ENCODE peak calls at places on chromosomes 1 and 21, in eight cellular contexts. U, F, B, X, Y, G, Z and O are unnamed samples.

GRCh38 chr1:960371-961131 is at the start of gene KLHL17:
- DNase-seq in U (peak), F (peak), B (peak), X (peak), Y (peak), G (peak), Z (peak), O (peak)

GRCh38 chr1:233354983-233355382 is 27.5 kb downstream of the MAP3K21 start:
- DNase-seq in U (no peak), F (no peak), B (no peak), X (no peak), Y (no peak), G (no peak), Z (no peak), O (no peak)

GRCh38 chr1:1335283-1335682 is 4.2 kb downstream of the TAS1R3 start:
- DNase-seq in U (no peak), F (no peak), B (no peak), X (no peak), Y (no peak), G (no peak), Z (no peak), O (no peak)

GRCh38 chr1:180994262-180994661 is 28.4 kb downstream of the STX6 start:
- DNase-seq in U (no peak), F (no peak), B (no peak), X (no peak), Y (no peak), G (no peak), Z (no peak), O (no peak)

GRCh38 chr21:38832664-38833063 is 26.9 kb downstream of the ETS2 start:
- DNase-seq in U (no peak), F (no peak), B (no peak), X (no peak), Y (no peak), G (no peak), Z (no peak), O (no peak)

GRCh38 chr1:184143449-184143848 is 91.9 kb downstream of the TSEN15 start:
- DNase-seq in U (no peak), F (no peak), B (no peak), X (peak), Y (no peak), G (no peak), Z (no peak), O (no peak)

GRCh38 chr1:200386416-200386815 is 23.4 kb downstream of the ZNF281 start:
- DNase-seq in U (no peak), F (no peak), B (no peak), X (no peak), Y (no peak), G (no peak), Z (no peak), O (no peak)

GRCh38 chr1:216193839-216194443 is 229.3 kb downstream of the USH2A start:
- DNase-seq in U (no peak), F (no peak), B (peak), X (no peak), Y (no peak), G (no peak), Z (no peak), O (no peak)

GRCh38 chr1:9792156-9793042 is 31.4 kb downstream of the CLSTN1 start:
- DNase-seq in U (no peak), F (no peak), B (no peak), X (peak), Y (no peak), G (no peak), Z (no peak), O (no peak)

GRCh38 chr21:17552410-17552809 is 39.6 kb downstream of the CXADR start:
- DNase-seq in U (no peak), F (no peak), B (no peak), X (no peak), Y (no peak), G (no peak), Z (no peak), O (no peak)

GRCh38 chr1:183806086-183806485 is 1.2 kb downstream of the RGL1 start:
- DNase-seq in U (no peak), F (no peak), B (no peak), X (peak), Y (no peak), G (no peak), Z (no peak), O (no peak)

GRCh38 chr1:199463521-199464127 is 563.9 kb upstream of the NR5A2 start:
- DNase-seq in U (no peak), F (no peak), B (peak), X (peak), Y (peak), G (no peak), Z (no peak), O (no peak)

GRCh38 chr1:245434285-245434684 is 279.5 kb downstream of the KIF26B start:
- DNase-seq in U (no peak), F (no peak), B (no peak), X (no peak), Y (no peak), G (no peak), Z (no peak), O (no peak)

GRCh38 chr1:188241629-188242028 is 1412.9 kb downstream of the PLA2G4A start:
- DNase-seq in U (no peak), F (no peak), B (no peak), X (no peak), Y (no peak), G (no peak), Z (no peak), O (no peak)

GRCh38 chr1:196278816-196279215 is 329.4 kb downstream of the KCNT2 start:
- DNase-seq in U (no peak), F (no peak), B (no peak), X (no peak), Y (no peak), G (no peak), Z (no peak), O (no peak)

GRCh38 chr1:2471587-2472001 is 4.5 kb upstream of the PLCH2 start:
- DNase-seq in U (no peak), F (no peak), B (no peak), X (no peak), Y (no peak), G (no peak), Z (no peak), O (no peak)

GRCh38 chr1:232012773-232013386 is 386.3 kb downstream of the DISC1 start:
- DNase-seq in U (no peak), F (no peak), B (peak), X (peak), Y (no peak), G (no peak), Z (no peak), O (no peak)

GRCh38 chr1:97500696-97501297 is 420.0 kb downstream of the DPYD start:
- DNase-seq in U (no peak), F (no peak), B (no peak), X (no peak), Y (no peak), G (no peak), Z (no peak), O (no peak)

GRCh38 chr1:89855413-89856123 is 34.7 kb downstream of the LRRC8D start:
- DNase-seq in U (no peak), F (no peak), B (no peak), X (peak), Y (no peak), G (no peak), Z (no peak), O (no peak)

GRCh38 chr21:28283652-28284490 is 708.8 kb downstream of the LTN1 start:
- DNase-seq in U (no peak), F (no peak), B (no peak), X (peak), Y (no peak), G (no peak), Z (no peak), O (no peak)

GRCh38 chr1:35887508-35887907 is 4.5 kb downstream of the AGO1 start:
- DNase-seq in U (no peak), F (no peak), B (no peak), X (no peak), Y (no peak), G (no peak), Z (no peak), O (no peak)

GRCh38 chr1:230867903-230868735 is at the start of gene C1orf198:
- DNase-seq in U (peak), F (peak), B (peak), X (no peak), Y (peak), G (peak), Z (peak), O (peak)

GRCh38 chr1:21861602-21862429 is 49.8 kb downstream of the LDLRAD2 start:
- DNase-seq in U (no peak), F (no peak), B (no peak), X (peak), Y (no peak), G (no peak), Z (no peak), O (no peak)

GRCh38 chr1:3481836-3482589 is 27.5 kb downstream of the ARHGEF16 start:
- DNase-seq in U (no peak), F (no peak), B (peak), X (peak), Y (no peak), G (no peak), Z (no peak), O (no peak)

GRCh38 chr1:151251656-151252470 is 2.7 kb upstream of the PSMD4 start:
- DNase-seq in U (peak), F (peak), B (peak), X (peak), Y (peak), G (peak), Z (peak), O (peak)